ENCODE peak calls at places on chromosome 10, in nine cellular contexts. Z is kidney epithelial cell; O is brain microvascular endothelial cell; H is Caco-2; U is fibroblast of mammary gland; N is CD8-positive, alpha-beta memory T cell; W is IMR-90; S is coronary artery; E is neuronal stem cell. X is an unnamed sample.

GRCh38 chr10:62893036-62893435 is 76.9 kb upstream of the EGR2 start:
- DNase-seq in Z (no peak), O (no peak), H (no peak), U (no peak), N (no peak), W (no peak), S (no peak), E (no peak), X (no peak)

GRCh38 chr10:60896033-60896432 is 48.0 kb downstream of the RHOBTB1 start:
- DNase-seq in Z (no peak), O (peak), H (no peak), U (peak), N (no peak), W (peak), S (no peak), E (no peak), X (no peak)

GRCh38 chr10:30384791-30385201 is 35.7 kb upstream of the MTPAP start:
- DNase-seq in Z (no peak), O (peak), H (no peak), U (peak), N (no peak), W (peak), S (no peak), E (no peak), X (peak)

GRCh38 chr10:110681023-110681681 is 37.0 kb downstream of the RBM20 start:
- DNase-seq in Z (peak), O (peak), H (peak), U (peak), N (no peak), W (peak), S (no peak), E (peak), X (peak)

GRCh38 chr10:45179716-45180115 is 135.7 kb downstream of the OR13A1 start:
- DNase-seq in Z (no peak), O (no peak), H (no peak), U (peak), N (no peak), W (peak), S (peak), E (no peak), X (no peak)

GRCh38 chr10:129495697-129496096 is 28.7 kb downstream of the MGMT start:
- DNase-seq in Z (no peak), O (no peak), H (no peak), U (no peak), N (no peak), W (no peak), S (peak), E (peak), X (no peak)

GRCh38 chr10:33734393-33735110 is 400.1 kb upstream of the NRP1 start:
- DNase-seq in Z (no peak), O (peak), H (no peak), U (peak), N (no peak), W (no peak), S (no peak), E (no peak), X (no peak)

GRCh38 chr10:45209888-45210287 is 105.5 kb downstream of the OR13A1 start:
- DNase-seq in Z (no peak), O (no peak), H (no peak), U (no peak), N (no peak), W (no peak), S (no peak), E (no peak), X (no peak)

GRCh38 chr10:46547881-46548780 is 8.3 kb downstream of the GPRIN2 start:
- DNase-seq in Z (no peak), O (no peak), H (peak), U (no peak), N (peak), W (peak), S (peak), E (no peak), X (peak)

GRCh38 chr10:88473989-88474883 is 108.9 kb downstream of the RNLS start:
- DNase-seq in Z (no peak), O (no peak), H (no peak), U (peak), N (no peak), W (no peak), S (no peak), E (no peak), X (peak)

GRCh38 chr10:7797582-7797981 is 9.6 kb downstream of the ATP5F1C start:
- DNase-seq in Z (peak), O (peak), H (no peak), U (peak), N (no peak), W (peak), S (no peak), E (no peak), X (no peak)

GRCh38 chr10:31000867-31001266 is 30.8 kb downstream of the ZNF438 start:
- DNase-seq in Z (no peak), O (no peak), H (no peak), U (peak), N (no peak), W (no peak), S (no peak), E (no peak), X (no peak)

GRCh38 chr10:110387617-110387982 is 82.9 kb upstream of the SMNDC1 start:
- DNase-seq in Z (no peak), O (no peak), H (no peak), U (no peak), N (no peak), W (no peak), S (no peak), E (no peak), X (no peak)

GRCh38 chr10:132192076-132192975 is 5.6 kb downstream of the DPYSL4 start:
- DNase-seq in Z (no peak), O (no peak), H (no peak), U (no peak), N (peak), W (no peak), S (no peak), E (no peak), X (no peak)

GRCh38 chr10:66982792-66983481 is 57.1 kb downstream of the LRRTM3 start:
- DNase-seq in Z (no peak), O (no peak), H (no peak), U (no peak), N (no peak), W (no peak), S (no peak), E (no peak), X (peak)

GRCh38 chr10:49279015-49279880 is 19.7 kb upstream of the C10orf71 start:
- DNase-seq in Z (no peak), O (no peak), H (no peak), U (no peak), N (no peak), W (no peak), S (no peak), E (no peak), X (no peak)

GRCh38 chr10:29501692-29502091 is 133.1 kb downstream of the SVIL start:
- DNase-seq in Z (no peak), O (peak), H (no peak), U (peak), N (no peak), W (peak), S (no peak), E (no peak), X (no peak)

GRCh38 chr10:108303149-108303548 is 1138.6 kb upstream of the SORCS1 start:
- DNase-seq in Z (no peak), O (no peak), H (no peak), U (peak), N (no peak), W (no peak), S (no peak), E (no peak), X (no peak)

GRCh38 chr10:90175161-90175681 is 473.8 kb downstream of the KIF20B start:
- DNase-seq in Z (no peak), O (no peak), H (no peak), U (peak), N (no peak), W (no peak), S (no peak), E (no peak), X (no peak)

GRCh38 chr10:114768394-114768786 is 53.2 kb upstream of the FHIP2A start:
- DNase-seq in Z (no peak), O (no peak), H (no peak), U (no peak), N (no peak), W (no peak), S (no peak), E (no peak), X (no peak)

GRCh38 chr10:4316166-4316810 is 509.7 kb upstream of the AKR1E2 start:
- DNase-seq in Z (no peak), O (peak), H (no peak), U (peak), N (no peak), W (peak), S (peak), E (no peak), X (peak)

GRCh38 chr10:71033396-71033980 is 145.1 kb upstream of the PCBD1 start:
- DNase-seq in Z (no peak), O (no peak), H (peak), U (no peak), N (no peak), W (no peak), S (no peak), E (no peak), X (no peak)
- H3K4me3 ChIP-seq in Z (no peak), O (no peak), H (no peak), U (no peak), N (no peak), W (no peak), S (no peak), E (no peak), X (no peak)

DNA sequence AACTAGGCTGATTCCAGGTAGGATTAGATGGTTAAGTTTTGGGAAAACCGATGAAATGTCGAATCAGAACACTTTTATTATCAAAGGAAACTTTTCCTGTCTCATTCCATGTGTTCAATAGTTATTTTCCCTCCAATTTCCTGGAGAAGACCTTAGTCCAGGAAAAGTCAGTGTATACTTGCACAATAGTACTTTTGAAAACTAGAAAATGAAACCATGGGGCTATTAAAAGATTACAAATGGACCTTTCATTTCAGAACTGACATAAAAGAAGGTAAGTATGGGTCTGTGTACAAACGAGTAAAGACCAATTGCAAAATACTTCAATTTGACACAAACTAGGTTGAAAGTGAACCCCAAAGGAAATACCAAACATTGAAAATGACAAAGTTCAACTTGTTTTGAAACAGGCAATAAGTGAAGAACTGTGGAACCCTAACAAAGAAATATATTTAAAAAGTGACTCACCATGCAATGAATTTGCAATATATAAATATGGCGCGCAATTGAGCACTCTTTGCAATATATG is 2.1 kb downstream of the AVPI1 start:
- DNase-seq in Z (no peak), O (no peak), H (no peak), U (peak), N (no peak), W (peak), S (no peak), E (no peak), X (no peak)
- H3K4me3 ChIP-seq in Z (no peak), O (peak), H (peak), U (peak), N (peak), W (peak), S (peak), E (no peak), X (no peak)

GRCh38 chr10:103277713-103278299 is 868 bp downstream of the INA start:
- DNase-seq in Z (no peak), O (no peak), H (no peak), U (no peak), N (no peak), W (no peak), S (no peak), E (no peak), X (peak)
- H3K4me3 ChIP-seq in Z (peak), O (peak), H (no peak), U (no peak), N (no peak), W (peak), S (peak), E (peak), X (peak)

DNA sequence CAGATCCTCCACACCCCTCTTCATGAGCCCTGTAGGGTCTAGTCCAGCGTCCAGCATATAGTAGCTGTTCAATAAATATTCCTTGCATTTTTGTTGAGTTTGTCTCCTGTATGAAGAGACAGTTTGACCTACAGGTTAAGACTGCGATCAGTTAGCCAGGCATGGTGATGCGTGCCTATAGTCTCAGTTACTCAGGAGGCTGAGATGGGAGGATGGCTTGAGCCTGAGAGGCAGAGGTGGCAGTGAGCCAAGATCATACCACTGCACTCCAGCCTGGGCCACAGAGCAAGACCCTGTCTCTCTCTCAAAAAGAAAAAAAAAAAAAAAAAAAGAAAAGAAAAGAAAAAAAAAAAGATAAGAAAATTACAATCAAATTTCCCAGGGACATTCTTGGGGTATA is 5.1 kb upstream of the CUEDC2 start:
- DNase-seq in Z (no peak), O (no peak), H (no peak), U (no peak), N (no peak), W (no peak), S (no peak), E (no peak), X (no peak)
- H3K4me3 ChIP-seq in Z (no peak), O (no peak), H (no peak), U (no peak), N (no peak), W (no peak), S (no peak), E (no peak), X (no peak)

GRCh38 chr10:13890617-13891541 is 304.1 kb downstream of the PRPF18 start:
- DNase-seq in Z (no peak), O (peak), H (no peak), U (peak), N (no peak), W (peak), S (no peak), E (peak), X (no peak)
- H3K4me3 ChIP-seq in Z (peak), O (peak), H (no peak), U (peak), N (peak), W (peak), S (peak), E (peak), X (peak)

DNA sequence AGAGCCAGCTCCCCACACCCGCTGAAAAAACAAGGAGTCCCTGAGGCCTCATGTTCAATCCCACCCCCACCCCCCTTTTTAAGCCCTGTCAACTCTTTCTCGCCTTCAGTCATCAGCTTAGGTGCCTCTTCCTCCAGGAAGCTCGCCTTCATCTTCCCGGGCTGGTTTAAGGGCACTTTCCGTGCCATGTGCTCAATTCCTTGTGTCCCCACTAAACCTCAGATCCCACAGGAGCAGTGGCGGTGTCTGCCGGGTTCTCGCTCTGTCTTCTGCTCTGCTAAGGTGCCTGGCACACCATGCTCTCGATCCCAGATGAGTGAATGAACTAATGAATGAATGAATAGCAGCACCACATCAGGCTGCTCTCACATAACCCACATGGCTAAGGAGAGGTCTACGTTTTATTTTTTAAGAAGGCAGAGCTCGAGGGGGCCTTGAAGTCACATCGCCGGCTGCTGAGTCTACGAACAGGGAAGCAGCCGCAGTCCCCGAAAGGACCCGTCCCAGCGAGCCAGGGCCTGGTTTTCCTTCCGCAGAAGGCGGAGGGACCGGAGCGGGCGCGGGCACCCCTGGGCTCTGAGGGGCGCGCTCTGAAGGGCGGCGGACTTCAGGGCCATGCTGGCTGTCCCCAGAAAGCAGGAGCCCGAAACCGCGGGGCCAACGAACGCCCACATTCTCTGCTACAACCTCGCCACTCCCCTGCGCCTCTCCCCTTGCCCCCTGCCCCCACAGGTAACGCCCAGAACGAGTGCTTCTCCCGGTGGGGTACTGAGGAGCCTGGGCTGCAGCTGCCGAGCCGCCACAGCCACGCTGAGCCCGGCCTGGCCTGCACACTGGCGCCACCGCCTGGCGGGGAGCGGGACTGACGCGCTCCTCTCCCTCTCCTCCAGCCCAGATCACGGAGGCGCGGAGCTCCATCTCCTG is 73.4 kb upstream of the KCNMA1 start:
- DNase-seq in Z (no peak), O (peak), H (peak), U (peak), N (peak), W (peak), S (no peak), E (peak), X (peak)
- H3K4me3 ChIP-seq in Z (peak), O (peak), H (peak), U (peak), N (no peak), W (peak), S (peak), E (no peak), X (no peak)

GRCh38 chr10:102347236-102347828 is 48.2 kb upstream of the NFKB2 start:
- DNase-seq in Z (no peak), O (peak), H (peak), U (peak), N (no peak), W (peak), S (no peak), E (peak), X (peak)

GRCh38 chr10:102344067-102344466 is 51.4 kb upstream of the NFKB2 start:
- DNase-seq in Z (no peak), O (peak), H (no peak), U (peak), N (no peak), W (peak), S (no peak), E (no peak), X (no peak)

GRCh38 chr10:102342462-102342861 is 53.0 kb upstream of the NFKB2 start:
- DNase-seq in Z (no peak), O (no peak), H (no peak), U (no peak), N (no peak), W (peak), S (no peak), E (no peak), X (peak)

GRCh38 chr10:102341038-102341688 is 54.3 kb upstream of the NFKB2 start:
- DNase-seq in Z (no peak), O (no peak), H (no peak), U (peak), N (no peak), W (peak), S (no peak), E (no peak), X (no peak)

GRCh38 chr10:102342958-102343357 is 52.5 kb upstream of the NFKB2 start:
- DNase-seq in Z (no peak), O (peak), H (no peak), U (peak), N (no peak), W (peak), S (no peak), E (no peak), X (no peak)
- H3K4me3 ChIP-seq in Z (no peak), O (no peak), H (no peak), U (no peak), N (no peak), W (no peak), S (no peak), E (no peak), X (no peak)

GRCh38 chr10:14653271-14654161 is 121.2 kb downstream of the FAM107B start:
- DNase-seq in Z (peak), O (peak), H (peak), U (peak), N (peak), W (peak), S (no peak), E (peak), X (no peak)
- H3K4me3 ChIP-seq in Z (no peak), O (no peak), H (no peak), U (no peak), N (no peak), W (no peak), S (peak), E (no peak), X (no peak)

DNA sequence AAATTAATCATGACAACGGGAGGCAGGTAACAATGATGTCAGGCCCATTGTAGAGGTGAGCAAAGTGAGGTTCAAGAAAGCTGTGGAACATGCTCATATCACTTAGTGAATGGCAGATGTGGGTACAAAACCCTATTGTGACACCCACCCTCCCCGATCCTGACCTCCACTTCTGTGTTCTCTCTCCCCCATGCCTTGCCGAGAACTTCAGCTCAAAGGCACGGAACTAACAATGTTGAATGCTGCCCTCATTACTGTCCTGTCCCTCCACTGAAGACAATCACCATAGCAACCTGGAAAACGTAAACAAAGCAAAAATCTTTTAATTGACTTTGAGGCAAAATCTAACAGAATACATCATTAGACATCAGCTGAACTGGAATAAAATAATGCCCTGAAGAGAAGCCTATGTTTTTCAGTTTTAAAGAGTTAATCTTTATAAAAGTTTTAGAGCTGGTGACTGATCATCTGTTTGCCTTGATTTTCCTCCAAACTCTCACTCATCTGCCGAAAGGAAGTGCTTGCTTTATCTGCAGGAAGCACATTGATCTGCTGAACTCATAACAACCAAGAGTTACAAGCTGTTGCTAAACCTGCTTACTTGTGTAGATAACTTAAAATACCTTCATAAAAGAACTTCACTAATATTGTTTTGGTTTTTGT is 133.6 kb downstream of the CUBN start:
- DNase-seq in Z (no peak), O (peak), H (no peak), U (peak), N (no peak), W (peak), S (no peak), E (peak), X (no peak)
- H3K4me3 ChIP-seq in Z (no peak), O (no peak), H (no peak), U (no peak), N (no peak), W (no peak), S (peak), E (no peak), X (no peak)